ENCODE peak calls at places on chromosomes 12 and 14, in seven cellular contexts. U is SK-N-SH, F is adrenal gland, T is Peyer's patch, G is thyroid gland, H is ovary, S is cardiac muscle cell. K is an unnamed sample. For H3K27me3, the result is how much of the 10 kb centered on the place peaks cover.

GRCh38 chr12:14664434-14665023 is 31.9 kb downstream of the GUCY2C start:
- DNase-seq in U (peak), G (peak), T (peak), H (no peak), S (peak), F (peak), K (no peak)

GRCh38 chr12:78156751-78157150 is 326.1 kb downstream of the NAV3 start:
- DNase-seq in S (no peak), G (no peak), T (no peak), H (no peak), F (no peak), U (no peak), K (no peak)

GRCh38 chr12:113370923-113371682 is 12.7 kb downstream of the PLBD2 start:
- DNase-seq in G (no peak), S (no peak), U (no peak), F (no peak), H (no peak), T (no peak), K (no peak)

GRCh38 chr12:120290541-120291312 is 976 bp downstream of the RNU4-2 start:
- DNase-seq in U (no peak), G (peak), H (peak), T (peak), S (no peak), F (peak), K (no peak)

GRCh38 chr12:39626033-39626814 is 6.6 kb upstream of the ABCD2 start:
- DNase-seq in S (no peak), G (no peak), T (no peak), F (no peak), U (no peak), H (no peak), K (no peak)

GRCh38 chr14:32428149-32428548 is 99.1 kb downstream of the AKAP6 start:
- DNase-seq in H (no peak), T (no peak), S (no peak), G (no peak), F (no peak), U (no peak), K (no peak)

GRCh38 chr14:37594916-37595808 is at the start of the genes FOXA1 and TTC6:
- DNase-seq in H (no peak), S (peak), G (no peak), U (peak), T (peak), F (peak), K (no peak)

GRCh38 chr12:15015121-15015520 is 42.3 kb downstream of the PDE6H start:
- DNase-seq in F (no peak), U (no peak), G (no peak), S (no peak), H (no peak), T (no peak), K (no peak)

GRCh38 chr12:30278401-30278800 is 417.3 kb downstream of the IPO8 start:
- DNase-seq in S (no peak), F (no peak), G (no peak), H (no peak), T (no peak), U (no peak), K (no peak)

GRCh38 chr12:4894019-4894418 is 15.7 kb upstream of the KCNA1 start:
- DNase-seq in G (no peak), T (no peak), F (no peak), S (no peak), H (no peak), U (no peak), K (no peak)

DNA sequence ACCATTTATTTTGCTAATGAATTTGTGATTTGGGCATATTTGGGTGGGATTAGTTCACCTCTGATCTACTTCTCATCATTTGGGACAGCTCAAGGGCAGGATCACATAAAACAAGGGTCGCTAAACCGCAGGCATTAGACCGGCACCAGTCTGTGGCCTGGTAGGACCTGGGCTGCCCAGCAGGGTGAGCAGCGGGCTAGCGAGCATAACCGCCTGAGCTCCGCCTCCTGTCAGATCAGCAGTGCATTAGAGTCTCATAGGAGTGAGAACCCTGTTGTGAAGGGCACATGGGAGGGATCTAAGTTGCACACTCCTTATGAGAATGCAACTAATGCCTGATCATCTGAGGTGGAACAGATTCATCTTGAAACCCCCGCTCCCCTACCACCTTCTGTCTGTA is 785.3 kb downstream of the TRHDE start:
- DNase-seq in F (no peak), H (no peak), G (no peak), S (no peak), U (peak), T (no peak), K (no peak)
- TF ChIP-seq CTCF in F (no peak), H (no peak), G (no peak), S (no peak), U (no peak), T (no peak), K (no peak)

GRCh38 chr14:99751539-99752485 is 41.4 kb upstream of the EML1 start:
- DNase-seq in U (no peak), F (peak), T (no peak), G (no peak), S (no peak), H (no peak), K (peak)

GRCh38 chr14:99749763-99750715 is 43.2 kb upstream of the EML1 start:
- DNase-seq in H (no peak), T (no peak), F (peak), G (no peak), U (peak), S (no peak), K (no peak)

GRCh38 chr14:99749142-99749541 is 44.1 kb upstream of the EML1 start:
- DNase-seq in H (no peak), T (no peak), S (no peak), G (no peak), U (no peak), F (no peak), K (no peak)

GRCh38 chr14:99752486-99753121 is 40.6 kb upstream of the EML1 start:
- DNase-seq in U (no peak), G (no peak), T (no peak), S (peak), H (no peak), F (peak), K (peak)

DNA sequence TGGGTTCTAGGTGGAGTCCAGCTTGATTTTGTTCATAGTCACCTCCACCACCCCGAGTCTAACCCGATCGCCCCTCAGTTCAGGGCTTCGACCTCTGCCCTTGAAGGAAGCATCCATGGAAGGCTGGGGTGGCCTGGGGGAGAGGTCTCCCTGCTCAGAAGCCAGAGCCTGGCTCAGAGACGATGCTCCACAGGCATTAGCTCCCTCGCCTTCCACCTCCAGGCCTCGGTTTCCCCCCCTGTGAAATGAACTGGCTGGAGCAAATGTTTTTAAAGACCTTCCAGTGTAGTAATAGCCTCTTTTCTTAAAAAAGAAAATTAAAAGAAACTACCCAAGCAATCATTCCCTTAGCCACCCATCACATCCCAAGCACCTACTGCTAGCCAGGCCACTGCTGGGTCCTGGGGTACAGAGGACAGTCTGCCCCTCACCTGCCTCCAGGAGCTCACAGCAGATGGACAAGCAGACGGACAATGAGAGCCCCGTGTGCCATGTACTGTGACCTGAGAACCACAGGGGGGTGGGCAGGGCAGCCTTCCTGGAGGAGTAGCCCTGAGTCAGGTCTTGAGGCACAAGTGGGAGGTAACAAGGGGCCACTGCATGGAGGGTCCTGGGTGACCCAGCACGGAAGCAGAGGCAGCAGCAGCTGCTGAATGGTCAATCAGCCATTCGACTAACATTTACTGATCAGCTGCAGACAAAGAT is 42.3 kb upstream of the EML1 start:
- DNase-seq in S (no peak), G (no peak), U (no peak), H (no peak), T (no peak), F (no peak), K (no peak)
- H3K4me3 ChIP-seq in S (no peak), G (no peak), U (no peak), H (no peak), T (no peak), F (no peak), K (no peak)

GRCh38 chr14:28762290-28762948 is 4.2 kb upstream of the FOXG1 start:
- DNase-seq in T (no peak), G (no peak), H (no peak), S (no peak), F (no peak), U (no peak), K (no peak)
- H3K27me3 ChIP-seq in T (under half), G (half or more), H (under half), S (half or more), F (half or more), U (half or more), K (half or more)

GRCh38 chr14:72164420-72165150 is 232.4 kb downstream of the RGS6 start:
- DNase-seq in G (no peak), U (no peak), H (no peak), T (no peak), S (no peak), F (no peak), K (no peak)
- TF ChIP-seq CTCF in G (no peak), U (no peak), H (no peak), T (no peak), S (no peak), F (no peak), K (no peak)

DNA sequence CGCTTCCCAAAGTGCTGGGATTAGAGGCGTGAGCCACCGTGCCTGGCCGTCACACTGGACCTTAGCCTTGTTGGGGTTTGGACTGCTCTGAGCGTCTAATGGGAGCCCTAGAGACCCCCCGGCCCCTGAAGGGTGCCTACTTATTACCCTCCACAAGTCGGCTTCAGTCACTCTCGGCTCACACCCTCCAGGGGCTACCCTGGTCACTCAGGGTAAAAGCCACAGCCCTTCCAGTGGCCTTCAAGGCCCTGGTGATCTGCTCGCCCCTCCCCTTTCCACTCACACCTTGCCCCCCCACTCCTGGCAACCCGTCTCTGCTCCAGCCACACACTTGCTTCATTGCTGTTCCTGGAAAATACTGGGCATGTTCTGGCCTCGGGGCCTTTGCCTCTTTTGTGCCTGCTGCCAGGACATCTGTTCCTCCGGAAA is 3.6 kb upstream of the MORN3 start:
- DNase-seq in S (no peak), T (no peak), G (peak), F (no peak), H (peak), U (peak), K (no peak)
- H3K4me3 ChIP-seq in S (peak), T (peak), G (no peak), F (no peak), H (peak), U (no peak), K (no peak)

DNA sequence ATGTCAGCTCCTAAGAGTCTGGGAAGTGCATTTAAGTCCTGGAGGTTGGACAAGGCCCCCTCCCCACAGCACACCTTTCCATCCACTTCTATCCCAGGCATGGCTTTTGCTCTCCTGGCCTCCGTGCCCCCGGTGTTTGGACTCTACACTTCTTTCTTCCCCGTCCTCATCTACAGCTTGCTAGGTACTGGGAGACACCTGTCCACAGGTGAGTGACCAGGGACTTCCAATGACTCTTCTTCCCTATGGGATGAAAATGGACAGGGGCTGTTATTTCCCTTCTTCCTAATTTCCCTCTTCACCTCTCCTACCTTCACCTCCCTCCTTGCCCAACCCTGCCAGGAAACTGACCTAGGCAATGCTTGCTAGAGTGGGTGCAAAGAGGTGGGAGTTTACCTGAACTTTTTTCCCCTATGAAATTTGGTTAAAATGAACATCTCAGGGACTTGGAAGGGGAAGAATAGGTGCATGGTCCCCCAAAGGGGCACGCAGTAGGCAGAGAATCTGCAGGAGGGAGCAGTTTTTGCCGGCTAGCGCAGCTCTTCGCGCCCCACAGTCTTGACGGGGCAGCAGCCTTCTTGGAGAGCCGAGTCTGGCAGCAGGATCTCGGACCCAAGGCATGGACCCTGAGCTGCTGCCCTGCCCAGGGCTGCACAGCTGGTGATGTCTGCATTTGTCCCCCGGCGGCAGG is 9.2 kb downstream of the ARHGEF25 start:
- DNase-seq in T (no peak), H (no peak), U (no peak), S (no peak), G (no peak), F (no peak), K (no peak)
- H3K27me3 ChIP-seq in T (under half), H (under half), U (under half), S (half or more), G (under half), F (under half), K (under half)

DNA sequence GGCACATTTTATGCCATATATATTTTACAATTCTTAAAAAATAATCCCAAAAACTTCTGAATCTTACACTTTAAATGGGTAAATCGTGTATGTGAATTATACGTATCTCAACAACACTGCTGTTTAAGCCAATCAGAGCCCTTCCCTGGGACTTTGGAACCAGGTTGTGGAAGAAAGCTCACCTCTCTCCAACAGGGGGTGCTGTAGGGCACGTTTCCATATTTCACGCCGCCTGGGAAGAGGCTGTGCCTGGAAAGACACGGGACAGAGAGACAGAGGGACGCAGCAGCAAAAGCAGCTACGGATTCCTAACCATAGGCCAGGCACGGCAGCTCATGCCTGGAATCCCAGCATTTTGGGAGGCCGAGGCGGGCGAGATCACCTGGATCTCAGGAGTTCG is 29.4 kb upstream of the FBRSL1 start:
- DNase-seq in S (no peak), U (no peak), F (no peak), H (no peak), G (no peak), T (no peak), K (no peak)
- TF ChIP-seq CTCF in S (peak), U (peak), F (no peak), H (no peak), G (no peak), T (no peak), K (peak)

GRCh38 chr14:41607119-41607785 is 576 bp downstream of the LRFN5 start:
- DNase-seq in U (no peak), S (no peak), G (no peak), H (no peak), T (no peak), F (no peak), K (no peak)
- H3K4me3 ChIP-seq in U (peak), S (peak), G (peak), H (peak), T (peak), F (peak), K (peak)

GRCh38 chr12:48197967-48198618 is 5.0 kb downstream of the OR10AD1 start:
- DNase-seq in T (peak), F (peak), S (peak), U (peak), G (peak), H (peak), K (peak)
- H3K27me3 ChIP-seq in T (under half), F (under half), S (under half), U (under half), G (under half), H (under half), K (under half)

K was measured in BJ.